ENCODE peak calls at places on chromosomes 11 and 22, in five cellular contexts. Q is IMR-90, Z is uterus, P is adrenal gland, B is suprapubic skin. N is an unnamed sample.

GRCh38 chr11:134252539-134253188 is 488 bp downstream of the THYN1 start:
- DNase-seq in Q (peak), Z (no peak), P (peak), B (no peak), N (peak)

GRCh38 chr22:40855104-40855959 is 1.1 kb downstream of the ST13 start:
- DNase-seq in Q (no peak), Z (peak), P (no peak), B (peak), N (peak)

GRCh38 chr11:17036666-17037658 is 22.7 kb upstream of the PLEKHA7 start:
- DNase-seq in Q (no peak), Z (no peak), P (no peak), B (no peak), N (peak)

GRCh38 chr11:94308024-94308423 is 3.6 kb downstream of the IZUMO1R start:
- DNase-seq in Q (no peak), Z (no peak), P (no peak), B (no peak), N (no peak)

GRCh38 chr11:2462986-2463765 is 18.4 kb downstream of the KCNQ1 start:
- DNase-seq in Q (no peak), Z (no peak), P (peak), B (no peak), N (peak)

GRCh38 chr11:77072851-77073327 is 6.1 kb downstream of the CAPN5 start:
- DNase-seq in Q (no peak), Z (no peak), P (peak), B (no peak), N (no peak)

GRCh38 chr22:41262250-41262765 is 21.6 kb upstream of the CHADL start:
- DNase-seq in Q (no peak), Z (no peak), P (no peak), B (no peak), N (no peak)

GRCh38 chr22:27456696-27457503 is 344.7 kb downstream of the MN1 start:
- DNase-seq in Q (peak), Z (no peak), P (no peak), B (no peak), N (no peak)

GRCh38 chr11:32116668-32117067 is 25.8 kb downstream of the RCN1 start:
- DNase-seq in Q (no peak), Z (no peak), P (no peak), B (no peak), N (no peak)

GRCh38 chr11:58923300-58923788 is 15.9 kb upstream of the GLYATL1 start:
- DNase-seq in Q (peak), Z (no peak), P (no peak), B (no peak), N (peak)

GRCh38 chr11:73480677-73481076 is 104.5 kb downstream of the RELT start:
- DNase-seq in Q (peak), Z (no peak), P (no peak), B (no peak), N (no peak)

GRCh38 chr22:40484906-40485660 is 114.7 kb downstream of the SGSM3 start:
- DNase-seq in Q (peak), Z (no peak), P (no peak), B (no peak), N (no peak)

GRCh38 chr11:3808846-3809623 is 675 bp downstream of the PGAP2 start:
- DNase-seq in Q (peak), Z (no peak), P (peak), B (no peak), N (peak)

GRCh38 chr11:20226936-20227335 is 66.7 kb upstream of the DBX1 start:
- DNase-seq in Q (peak), Z (no peak), P (no peak), B (no peak), N (no peak)
- TF ChIP-seq POLR2A in Q (no peak), Z (no peak), P (no peak), B (no peak), N (no peak)

DNA sequence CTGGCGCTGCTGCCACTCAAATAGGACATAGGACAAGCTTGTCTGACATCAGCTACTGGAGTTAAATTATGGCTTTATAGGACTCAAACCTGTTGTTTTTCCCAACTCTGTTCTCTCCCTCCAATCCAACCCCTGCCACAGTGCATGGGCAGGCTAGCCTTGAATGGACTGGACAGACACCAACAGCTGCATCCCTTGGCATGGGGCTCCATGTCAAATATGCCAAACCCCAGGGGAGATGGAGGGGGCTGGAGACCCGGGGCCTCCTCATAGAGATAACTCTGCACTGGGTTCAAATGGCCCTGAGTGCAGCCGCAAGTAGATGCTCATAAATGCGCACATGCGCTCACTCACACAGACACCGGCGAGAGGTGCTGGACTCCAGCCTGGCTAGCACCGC is 28.9 kb downstream of the CD5 start:
- DNase-seq in Q (no peak), Z (no peak), P (no peak), B (no peak), N (no peak)
- TF ChIP-seq POLR2A in Q (no peak), Z (no peak), P (no peak), B (no peak), N (no peak)

GRCh38 chr22:35342390-35342789 is 38.5 kb upstream of the HMOX1 start:
- DNase-seq in Q (no peak), Z (no peak), P (no peak), B (no peak), N (no peak)
- TF ChIP-seq POLR2A in Q (no peak), Z (no peak), P (no peak), B (no peak), N (no peak)

DNA sequence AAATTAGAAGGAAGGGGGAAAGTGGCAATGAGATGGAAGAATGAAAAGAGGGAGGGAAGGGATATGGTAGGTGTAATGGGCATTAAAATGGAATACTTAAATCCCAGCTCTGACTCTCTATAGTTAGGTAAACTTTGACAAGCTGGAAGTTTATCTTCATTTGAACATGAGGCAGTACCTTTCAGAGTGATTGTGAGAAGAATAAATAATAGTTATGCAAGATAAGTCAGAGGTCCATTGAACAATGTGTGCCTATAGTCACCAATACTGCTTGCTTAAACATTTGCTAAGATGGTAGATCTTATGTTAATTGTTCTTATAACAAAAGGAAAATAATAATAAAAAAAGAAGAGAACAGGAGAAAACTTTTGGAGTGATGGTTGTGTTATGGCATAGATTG is 545.8 kb upstream of the CCDC90B start:
- DNase-seq in Q (no peak), Z (no peak), P (no peak), B (no peak), N (no peak)
- TF ChIP-seq POLR2A in Q (no peak), Z (no peak), P (no peak), B (no peak), N (no peak)

GRCh38 chr11:44531116-44531504 is 34.4 kb upstream of the CD82 start:
- DNase-seq in Q (no peak), Z (no peak), P (no peak), B (no peak), N (peak)
- TF ChIP-seq POLR2A in Q (no peak), Z (no peak), P (no peak), B (no peak), N (no peak)

GRCh38 chr11:65584723-65585171 is 8.9 kb downstream of the EHBP1L1 start:
- DNase-seq in Q (no peak), Z (no peak), P (no peak), B (no peak), N (no peak)

GRCh38 chr11:65583589-65583988 is 7.7 kb downstream of the EHBP1L1 start:
- DNase-seq in Q (no peak), Z (no peak), P (no peak), B (no peak), N (no peak)

GRCh38 chr11:65585396-65586246 is 9.8 kb downstream of the EHBP1L1 start:
- DNase-seq in Q (no peak), Z (no peak), P (no peak), B (no peak), N (no peak)

GRCh38 chr11:65586247-65586630 is 9.4 kb downstream of the KCNK7 start:
- DNase-seq in Q (no peak), Z (no peak), P (no peak), B (no peak), N (no peak)

GRCh38 chr11:65584102-65584501 is 8.2 kb downstream of the EHBP1L1 start:
- DNase-seq in Q (no peak), Z (no peak), P (no peak), B (no peak), N (no peak)
- TF ChIP-seq POLR2A in Q (no peak), Z (no peak), P (no peak), B (no peak), N (no peak)

DNA sequence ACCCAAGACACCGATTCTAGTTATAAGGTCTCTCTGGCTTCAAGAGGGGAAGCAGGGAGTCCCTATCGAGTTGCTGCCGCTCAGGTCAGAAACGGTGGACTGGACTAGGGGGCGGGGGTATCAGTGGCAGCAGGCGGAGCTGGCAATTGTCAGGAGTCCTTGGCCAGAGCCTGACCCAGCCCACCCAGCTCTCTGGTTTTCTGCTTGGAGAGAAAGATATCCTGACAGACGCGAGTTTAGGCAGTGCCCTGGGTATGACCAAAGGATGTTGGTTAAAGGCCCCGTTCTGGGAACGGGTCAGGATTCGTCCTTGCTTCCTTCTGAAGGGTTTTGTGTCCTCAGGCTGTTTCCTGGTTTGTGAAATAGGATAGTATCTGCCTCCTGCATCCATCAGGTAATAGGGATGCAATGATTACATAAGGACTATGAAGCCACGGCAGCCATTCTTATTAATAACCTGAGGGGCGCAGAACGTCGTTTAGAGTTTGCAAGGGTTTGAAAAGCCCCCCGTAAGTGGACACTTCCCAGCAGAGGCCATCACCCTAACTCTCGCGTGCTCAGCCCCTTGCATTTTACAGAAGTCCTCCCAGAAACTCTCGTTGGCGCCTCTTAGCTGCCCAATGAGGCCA is 700 bp upstream of the DEPDC5 start:
- DNase-seq in Q (no peak), Z (peak), P (peak), B (peak), N (peak)
- TF ChIP-seq POLR2A in Q (no peak), Z (no peak), P (no peak), B (no peak), N (no peak)

DNA sequence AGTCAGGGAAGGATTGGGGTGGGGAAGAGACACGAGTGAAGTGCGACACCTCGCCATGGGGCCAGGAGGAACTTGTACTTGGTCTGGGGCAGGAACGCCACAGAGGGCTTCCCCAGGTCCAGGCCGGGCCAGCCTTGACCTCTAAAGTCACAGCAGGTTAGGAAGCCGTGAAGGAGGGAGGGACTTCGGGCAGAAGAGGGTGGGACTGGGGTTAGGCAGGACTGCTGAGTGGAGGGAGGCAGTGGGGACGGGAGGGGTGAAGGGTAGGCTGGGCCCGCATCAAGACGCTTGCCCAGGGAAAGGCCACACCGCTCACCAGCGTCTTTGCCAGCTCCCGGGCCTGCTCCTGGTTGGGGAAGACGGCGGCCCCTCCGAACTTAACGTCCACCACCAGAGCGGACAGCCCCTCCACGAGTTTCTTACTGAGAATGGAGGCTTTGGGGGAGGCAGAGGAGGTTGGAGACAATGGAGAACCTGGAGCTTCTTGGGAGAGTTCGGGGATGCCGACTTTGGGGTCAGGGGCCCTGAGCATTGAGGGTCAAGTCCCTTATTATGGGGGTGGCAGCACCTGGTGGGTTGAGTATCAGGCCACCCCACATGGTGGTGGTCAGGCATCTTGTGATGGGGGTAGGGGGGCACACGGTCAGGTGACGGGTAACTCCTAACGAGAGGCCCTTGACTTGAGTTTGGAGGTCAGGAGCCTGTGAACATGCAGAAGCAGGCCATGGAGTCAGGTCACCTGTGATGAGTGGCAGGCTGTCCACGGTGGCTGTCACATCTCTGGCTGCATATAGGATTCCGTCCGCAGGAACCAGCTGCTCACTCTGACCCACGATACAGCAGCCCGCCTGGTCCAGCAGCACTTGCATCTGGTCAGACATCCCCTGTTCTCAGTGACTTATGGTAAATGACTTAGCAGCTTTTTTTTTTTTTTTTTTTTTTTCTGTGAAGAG is 1.7 kb upstream of the SCO2 start:
- DNase-seq in Q (no peak), Z (peak), P (peak), B (no peak), N (peak)
- TF ChIP-seq POLR2A in Q (no peak), Z (no peak), P (peak), B (no peak), N (no peak)

GRCh38 chr11:65919151-65920034 is at the start of gene DRAP1:
- DNase-seq in Q (peak), Z (peak), P (peak), B (peak), N (peak)
- TF ChIP-seq POLR2A in Q (peak), Z (peak), P (peak), B (no peak), N (peak)

N was measured in erythroblast.